ENCODE peak calls at places on chromosomes 3 and 15, in nine cellular contexts. B is SW 1271, D is AG09309, M is HuH-7, P is lower leg skin, H is Daoy, R is Right ventricle myocardium superior, Y is AML-193, Z is AG04450. X is an unnamed sample.

GRCh38 chr3:30475038-30475808 is 131.2 kb upstream of the TGFBR2 start:
- DNase-seq in M (no peak), P (no peak), B (no peak), Y (no peak), Z (no peak), D (no peak), H (no peak), R (no peak), X (no peak)

GRCh38 chr15:51600114-51600513 is 22.5 kb downstream of the DMXL2 start:
- DNase-seq in Z (no peak), Y (no peak), R (no peak), D (no peak), P (no peak), B (no peak), H (peak), M (no peak), X (no peak)

GRCh38 chr3:4425707-4426106 is 41.4 kb downstream of the SUMF1 start:
- DNase-seq in P (no peak), Y (no peak), B (no peak), M (no peak), Z (no peak), H (peak), D (no peak), R (no peak), X (no peak)

GRCh38 chr3:181711325-181712135 is at the start of gene SOX2:
- DNase-seq in B (peak), P (no peak), M (peak), D (no peak), Y (no peak), H (peak), Z (no peak), R (peak), X (no peak)

GRCh38 chr3:128227507-128227906 is 74.2 kb downstream of the EEFSEC start:
- DNase-seq in Z (no peak), P (no peak), Y (no peak), M (no peak), R (no peak), B (no peak), D (no peak), H (no peak), X (no peak)

GRCh38 chr3:58216496-58217197 is 5.9 kb upstream of the DNASE1L3 start:
- DNase-seq in Y (no peak), B (no peak), Z (no peak), D (no peak), H (no peak), P (no peak), R (no peak), M (no peak), X (no peak)

GRCh38 chr3:122092460-122093165 is 37.5 kb downstream of the CD86 start:
- DNase-seq in D (no peak), Z (no peak), P (peak), M (peak), R (no peak), B (no peak), Y (peak), H (peak), X (no peak)

GRCh38 chr3:100482181-100482580 is 10.2 kb upstream of the TMEM45A start:
- DNase-seq in B (no peak), Y (no peak), R (no peak), D (no peak), Z (no peak), P (no peak), M (peak), H (no peak), X (no peak)

GRCh38 chr15:22979069-22979698 is 984 bp downstream of the CYFIP1 start:
- DNase-seq in P (no peak), M (peak), R (peak), Y (peak), B (no peak), D (no peak), Z (no peak), H (peak), X (no peak)

GRCh38 chr3:159417761-159418160 is 570.9 kb upstream of the IL12A start:
- DNase-seq in P (no peak), Y (no peak), D (no peak), B (no peak), Z (no peak), R (no peak), H (no peak), M (no peak), X (no peak)